ENCODE peak calls at places on chromosomes 4 and X, in nine cellular contexts. F is HCEC 1CT, W is BJ, O is non-pigmented ciliary epithelial cell, G is hypothalamus, J is G401, S is caudate nucleus, M is neuronal stem cell, T is cardiac muscle cell. A is an unnamed sample.

GRCh38 chr4:2417765-2418651 is at the start of gene ZFYVE28:
- DNase-seq in S (no peak), O (no peak), W (no peak), F (no peak), G (no peak), M (no peak), J (peak; percentile 39), T (no peak), A (no peak)

GRCh38 chrX:45806410-45807121 is 605.9 kb upstream of the DIPK2B start:
- DNase-seq in F (peak; percentile 86), S (no peak), M (no peak), J (no peak), G (no peak), T (peak; percentile 40), W (peak; percentile 35), O (no peak), A (no peak)

GRCh38 chr4:147542229-147542990 is 61.5 kb downstream of the EDNRA start:
- DNase-seq in M (no peak), J (no peak), F (no peak), S (no peak), W (no peak), T (no peak), G (no peak), O (no peak), A (no peak)

GRCh38 chr4:6885953-6886557 is 23.6 kb upstream of the TBC1D14 start:
- DNase-seq in G (no peak), T (peak; percentile 68), W (no peak), M (no peak), O (no peak), F (peak; percentile 30), S (no peak), J (peak; percentile 88), A (peak; percentile 56)

GRCh38 chr4:166277851-166278250 is 404.8 kb downstream of the TLL1 start:
- DNase-seq in F (peak; percentile 20), S (no peak), J (no peak), M (no peak), G (no peak), W (no peak), T (no peak), O (no peak), A (no peak)

GRCh38 chr4:151169900-151170299 is 70.5 kb downstream of the RPS3A start:
- DNase-seq in T (no peak), G (no peak), F (peak; percentile 36), J (no peak), M (no peak), S (no peak), W (no peak), O (peak; percentile 13), A (no peak)

GRCh38 chr4:131052646-131053045 is 1956.7 kb downstream of the C4orf33 start:
- DNase-seq in M (no peak), W (no peak), S (no peak), F (peak; percentile 49), T (peak; percentile 20), O (no peak), J (no peak), G (no peak), A (no peak)

GRCh38 chr4:138650917-138651564 is 364.5 kb upstream of the NOCT start:
- DNase-seq in M (no peak), G (no peak), S (no peak), W (peak; percentile 97), T (no peak), J (no peak), O (peak; percentile 81), F (peak; percentile 32), A (no peak)

GRCh38 chrX:133983974-133984578 is 1.3 kb downstream of the GPC3 start:
- DNase-seq in G (no peak), O (no peak), M (no peak), W (no peak), J (no peak), F (no peak), T (peak; percentile 28), S (no peak), A (no peak)

GRCh38 chr4:95314573-95314972 is 234.2 kb downstream of the UNC5C start:
- DNase-seq in J (no peak), T (no peak), W (no peak), F (no peak), G (no peak), S (no peak), M (no peak), O (no peak), A (no peak)

GRCh38 chrX:10327651-10328050 is 170.9 kb downstream of the CLCN4 start:
- DNase-seq in M (peak; percentile 4), G (no peak), F (no peak), J (no peak), W (no peak), S (no peak), O (no peak), T (no peak), A (no peak)

GRCh38 chr4:926538-926937 is 5.6 kb downstream of the GAK start:
- DNase-seq in O (no peak), M (peak; percentile 30), T (peak; percentile 62), W (no peak), J (peak; percentile 64), S (no peak), F (no peak), G (no peak), A (no peak)

GRCh38 chrX:66018585-66019309 is 21.1 kb downstream of the VSIG4 start:
- DNase-seq in W (no peak), J (no peak), F (no peak), M (no peak), O (no peak), T (no peak), S (no peak), G (no peak), A (no peak)

GRCh38 chr4:185470503-185471195 is 884 bp downstream of the CCDC110 start:
- DNase-seq in W (no peak), M (peak; percentile 15), T (peak; percentile 11), S (no peak), G (peak; percentile 69), F (no peak), J (peak; percentile 80), O (no peak), A (peak; percentile 68)

GRCh38 chr4:167114416-167114971 is 119.8 kb downstream of the SPOCK3 start:
- DNase-seq in S (no peak), F (peak; percentile 13), G (no peak), J (no peak), W (no peak), M (no peak), T (peak; percentile 10), O (peak; percentile 10), A (no peak)

GRCh38 chrX:63657821-63658220 is 127.2 kb downstream of the ARHGEF9 start:
- DNase-seq in J (no peak), M (no peak), O (peak; percentile 60), T (peak; percentile 7), F (peak; percentile 75), W (peak; percentile 31), S (no peak), G (no peak), A (no peak)

GRCh38 chr4:15375707-15376106 is 52.1 kb upstream of the C1QTNF7 start:
- DNase-seq in M (no peak), J (no peak), F (no peak), O (no peak), G (no peak), W (no peak), S (no peak), T (no peak), A (no peak)

GRCh38 chrX:75547783-75548182 is 24.9 kb upstream of the ZDHHC15 start:
- DNase-seq in O (no peak), G (peak; percentile 0), T (peak; percentile 18), J (peak; percentile 7), F (no peak), M (no peak), W (no peak), S (no peak), A (no peak)